ENCODE peak calls at places on chromosomes 3 and 15, in six cellular contexts. A, J, P, E, W and Q are unnamed samples.

GRCh38 chr3:54791552-54792156 is 136.2 kb downstream of the LRTM1 start:
- DNase-seq in A (no peak), J (no peak), P (no peak), E (no peak), W (no peak), Q (no peak)

GRCh38 chr3:71195492-71195891 is 388.0 kb downstream of the FOXP1 start:
- DNase-seq in A (no peak), J (no peak), P (no peak), E (no peak), W (peak), Q (no peak)

GRCh38 chr3:40192628-40193027 is 116.9 kb upstream of the EIF1B start:
- DNase-seq in A (peak), J (no peak), P (no peak), E (no peak), W (no peak), Q (no peak)

GRCh38 chr3:128226186-128226725 is 73.0 kb downstream of the EEFSEC start:
- DNase-seq in A (no peak), J (no peak), P (no peak), E (no peak), W (no peak), Q (no peak)

GRCh38 chr3:184814214-184814613 is 2.2 kb downstream of the VPS8 start:
- DNase-seq in A (no peak), J (peak), P (no peak), E (no peak), W (no peak), Q (no peak)

GRCh38 chr3:126267169-126267975 is 87.0 kb upstream of the ALDH1L1 start:
- DNase-seq in A (peak), J (no peak), P (no peak), E (peak), W (no peak), Q (no peak)

GRCh38 chr3:135513106-135514063 is 452.1 kb upstream of the PPP2R3A start:
- DNase-seq in A (peak), J (peak), P (no peak), E (no peak), W (no peak), Q (no peak)

GRCh38 chr15:25830844-25831443 is 32.2 kb downstream of the ATP10A start:
- DNase-seq in A (no peak), J (no peak), P (no peak), E (no peak), W (no peak), Q (no peak)

GRCh38 chr3:187025254-187025655 is 94.9 kb downstream of the ST6GAL1 start:
- DNase-seq in A (no peak), J (peak), P (no peak), E (no peak), W (no peak), Q (peak)

GRCh38 chr15:40309344-40309862 is 1.7 kb upstream of the PLCB2 start:
- DNase-seq in A (no peak), J (no peak), P (no peak), E (no peak), W (no peak), Q (no peak)

GRCh38 chr15:43268111-43269105 is 1.7 kb upstream of the TGM5 start:
- DNase-seq in A (no peak), J (peak), P (no peak), E (peak), W (no peak), Q (peak)

GRCh38 chr3:129536374-129536667 is 6.7 kb upstream of the H1-8 start:
- DNase-seq in A (peak), J (no peak), P (no peak), E (no peak), W (no peak), Q (no peak)

GRCh38 chr15:92848852-92849598 is 51.1 kb upstream of the CHD2 start:
- DNase-seq in A (no peak), J (peak), P (peak), E (peak), W (no peak), Q (peak)